ENCODE peak calls at places on chromosome 16, in six cellular contexts. E, W, L, M, X and C are unnamed samples.
A peak's percentile ranks its signal among the peaks of the same experiment; 100 is the strongest.

GRCh38 chr16:68450741-68451140 is 2.4 kb upstream of the SMPD3 start:
- DNase-seq in E (no peak), W (no peak), L (no peak), M (no peak), X (no peak), C (no peak)

GRCh38 chr16:85894266-85894665 is 4.7 kb upstream of the IRF8 start:
- DNase-seq in E (no peak), W (peak; percentile 71), L (no peak), M (no peak), X (no peak), C (peak; percentile 46)

GRCh38 chr16:66133641-66134402 is 232.7 kb upstream of the CDH5 start:
- DNase-seq in E (peak; percentile 72), W (no peak), L (no peak), M (peak; percentile 46), X (no peak), C (no peak)

GRCh38 chr16:56749806-56750491 is 20.0 kb downstream of the NUP93 start:
- DNase-seq in E (no peak), W (no peak), L (no peak), M (no peak), X (no peak), C (no peak)

GRCh38 chr16:12092347-12092882 is 115.9 kb downstream of the SNX29 start:
- DNase-seq in E (peak; percentile 95), W (no peak), L (no peak), M (peak; percentile 91), X (no peak), C (peak; percentile 15)

GRCh38 chr16:30112197-30113030 is 923 bp downstream of the GDPD3 start:
- DNase-seq in E (peak; percentile 42), W (peak; percentile 86), L (no peak), M (peak; percentile 41), X (peak; percentile 94), C (peak; percentile 84)

GRCh38 chr16:85436636-85437160 is 176.4 kb upstream of the GSE1 start:
- DNase-seq in E (no peak), W (peak; percentile 88), L (no peak), M (no peak), X (peak; percentile 82), C (no peak)

GRCh38 chr16:12229759-12230594 is 253.4 kb downstream of the SNX29 start:
- DNase-seq in E (peak; percentile 71), W (no peak), L (no peak), M (peak; percentile 66), X (no peak), C (peak; percentile 38)

GRCh38 chr16:12027091-12027490 is 50.6 kb downstream of the SNX29 start:
- DNase-seq in E (no peak), W (peak; percentile 64), L (no peak), M (no peak), X (no peak), C (no peak)

GRCh38 chr16:65336169-65336568 is 214.3 kb upstream of the CDH11 start:
- DNase-seq in E (peak; percentile 77), W (no peak), L (no peak), M (no peak), X (no peak), C (peak; percentile 34)

GRCh38 chr16:17585449-17586080 is 114.8 kb upstream of the XYLT1 start:
- DNase-seq in E (no peak), W (no peak), L (no peak), M (no peak), X (no peak), C (no peak)

GRCh38 chr16:309476-309875 is 26.5 kb downstream of the PDIA2 start:
- DNase-seq in E (no peak), W (no peak), L (no peak), M (no peak), X (no peak), C (no peak)

GRCh38 chr16:85635545-85636140 is 22.5 kb downstream of the GSE1 start:
- DNase-seq in E (no peak), W (no peak), L (no peak), M (no peak), X (no peak), C (no peak)

GRCh38 chr16:56481468-56482112 is 30.2 kb downstream of the OGFOD1 start:
- DNase-seq in E (peak; percentile 40), W (no peak), L (no peak), M (no peak), X (no peak), C (no peak)

GRCh38 chr16:13779676-13780075 is 140.3 kb upstream of the ERCC4 start:
- DNase-seq in E (no peak), W (no peak), L (no peak), M (no peak), X (no peak), C (no peak)

GRCh38 chr16:12349950-12350842 is 373.7 kb downstream of the SNX29 start:
- DNase-seq in E (no peak), W (no peak), L (no peak), M (no peak), X (no peak), C (no peak)

GRCh38 chr16:47787695-47788094 is 326.6 kb downstream of the PHKB start:
- DNase-seq in E (peak; percentile 22), W (no peak), L (peak; percentile 39), M (peak; percentile 27), X (no peak), C (peak; percentile 5)

GRCh38 chr16:58035356-58036170 is 10.0 kb downstream of the MMP15 start:
- DNase-seq in E (no peak), W (no peak), L (no peak), M (no peak), X (no peak), C (no peak)

GRCh38 chr16:49048557-49048956 is 233.1 kb downstream of the CBLN1 start:
- DNase-seq in E (peak; percentile 1), W (no peak), L (no peak), M (no peak), X (no peak), C (no peak)

GRCh38 chr16:21277045-21277926 is 804 bp downstream of the CRYM start:
- DNase-seq in E (no peak), W (no peak), L (no peak), M (no peak), X (peak; percentile 40), C (no peak)

GRCh38 chr16:28985206-28985605 is 354 bp downstream of the LAT start:
- DNase-seq in E (no peak), W (no peak), L (no peak), M (no peak), X (no peak), C (no peak)

DNA sequence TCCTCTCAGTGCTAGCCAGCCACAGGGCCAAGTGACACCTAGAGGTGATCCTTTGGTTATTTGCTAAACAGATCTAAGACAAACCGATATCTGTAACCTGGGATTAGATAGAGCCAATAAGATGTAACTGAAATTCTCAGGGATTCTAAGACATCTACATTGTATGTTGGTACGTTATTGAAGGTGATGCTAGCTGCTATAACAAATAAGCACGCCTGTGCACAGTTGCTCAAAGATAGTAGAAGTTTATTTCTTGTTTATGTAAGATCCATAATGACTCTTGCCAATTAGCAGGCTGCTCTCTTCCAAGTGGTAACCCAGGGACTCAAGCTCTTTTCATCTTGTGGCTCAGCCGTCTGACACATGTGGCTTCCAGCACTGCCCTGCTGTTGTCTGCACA is 370.3 kb downstream of the WWOX start:
- DNase-seq in E (no peak), W (no peak), L (no peak), M (no peak), X (no peak), C (no peak)
- H2AFZ ChIP-seq in E (no peak overlapping the region), W (no peak overlapping the region), L (no peak overlapping the region), M (no peak overlapping the region), X (no peak overlapping the region), C (no peak overlapping the region)

GRCh38 chr16:19694989-19695388 is 23.0 kb downstream of the KNOP1 start:
- DNase-seq in E (no peak), W (no peak), L (no peak), M (peak; percentile 35), X (no peak), C (no peak)

GRCh38 chr16:19698480-19699465 is 19.3 kb downstream of the KNOP1 start:
- DNase-seq in E (peak; percentile 20), W (no peak), L (no peak), M (no peak), X (no peak), C (no peak)

GRCh38 chr16:19697756-19698318 is 20.2 kb downstream of the KNOP1 start:
- DNase-seq in E (no peak), W (no peak), L (no peak), M (no peak), X (no peak), C (no peak)

GRCh38 chr16:19696961-19697360 is 21.1 kb downstream of the KNOP1 start:
- DNase-seq in E (no peak), W (no peak), L (no peak), M (no peak), X (no peak), C (no peak)

DNA sequence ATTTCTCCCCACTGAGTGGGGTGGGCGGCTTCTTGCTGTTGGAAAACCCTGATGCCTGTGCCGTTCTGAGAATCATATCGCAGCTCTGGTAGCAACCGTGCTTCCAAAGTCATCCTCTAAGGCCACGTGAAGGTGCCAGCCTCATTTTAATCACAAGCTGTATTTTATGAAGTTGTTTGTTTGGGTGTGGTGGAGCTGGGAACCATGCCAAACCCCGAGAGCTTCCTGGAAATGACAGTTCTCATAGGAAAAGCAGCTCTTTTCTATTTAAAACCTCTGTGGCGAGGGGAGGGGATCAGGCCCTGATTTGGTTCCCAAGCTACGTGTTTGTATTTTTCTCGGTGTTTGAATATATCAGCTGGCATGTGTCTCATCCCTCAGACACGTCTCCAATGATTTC is 21.7 kb downstream of the KNOP1 start:
- DNase-seq in E (peak; percentile 88), W (no peak), L (no peak), M (peak; percentile 95), X (no peak), C (no peak)
- H3K9ac ChIP-seq in E (no peak overlapping the region), W (no peak overlapping the region), L (no peak overlapping the region), M (peak overlapping the region; percentile 78), X (no peak overlapping the region), C (no peak overlapping the region)

DNA sequence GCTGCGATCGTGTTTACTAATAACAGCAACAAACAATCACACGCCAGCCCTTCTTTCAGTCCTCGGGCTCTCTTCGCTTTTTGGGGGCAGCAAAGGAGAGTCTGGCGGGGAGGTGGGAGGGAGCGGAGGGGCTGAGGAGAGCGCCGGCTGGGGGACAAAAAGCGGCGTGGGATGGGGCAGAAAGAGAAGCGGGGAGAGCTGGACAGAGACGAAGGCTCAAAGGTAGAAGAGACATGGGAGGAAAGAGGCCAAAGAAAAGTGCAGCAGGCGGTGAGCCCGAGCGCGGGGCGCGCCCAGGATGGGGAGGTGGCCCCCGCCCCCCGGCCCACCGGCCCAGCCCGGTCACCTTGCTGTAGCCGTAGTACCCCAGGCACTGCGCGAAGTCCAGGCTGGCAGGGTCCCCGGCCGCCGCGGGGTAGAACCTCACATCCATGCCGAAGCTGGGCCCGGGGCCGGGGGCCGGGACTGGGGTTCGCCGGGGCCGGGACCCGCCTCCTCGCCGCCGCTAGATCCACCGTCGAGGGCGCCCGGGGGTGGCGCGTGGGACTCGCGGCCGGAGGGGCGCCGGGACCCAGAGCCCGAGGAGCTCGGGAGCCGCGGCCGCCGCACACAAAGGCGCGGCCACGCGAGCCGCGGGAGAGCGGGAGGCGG is 527 bp downstream of the TOX3 start:
- DNase-seq in E (no peak), W (peak; percentile 46), L (no peak), M (no peak), X (peak; percentile 60), C (no peak)
- H4K8ac ChIP-seq in E (no peak overlapping the region), W (no peak overlapping the region), L (peak overlapping the region; percentile 25), M (no peak overlapping the region), X (peak overlapping the region; percentile 54), C (no peak overlapping the region)

DNA sequence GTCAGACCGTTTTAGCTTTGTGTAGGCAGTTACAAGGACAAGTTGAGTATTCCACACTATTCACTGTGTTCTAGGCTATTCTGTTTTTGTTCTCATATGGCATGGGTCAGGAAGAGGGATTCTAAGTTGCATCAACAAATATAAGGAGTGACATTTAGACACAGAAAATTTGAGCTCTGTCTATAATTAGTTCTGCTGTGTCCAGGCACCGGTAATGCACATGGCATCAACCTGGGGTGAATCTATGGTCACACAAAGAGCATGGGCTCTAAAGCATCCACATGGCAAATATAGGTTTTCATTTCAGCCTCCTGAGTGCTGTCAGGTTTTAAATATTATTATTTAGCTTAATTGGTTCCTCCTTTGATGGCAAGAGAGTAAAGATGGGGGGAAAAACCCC is 130.4 kb upstream of the PMFBP1 start:
- DNase-seq in E (no peak), W (no peak), L (no peak), M (no peak), X (no peak), C (no peak)
- H2AFZ ChIP-seq in E (no peak overlapping the region), W (no peak overlapping the region), L (no peak overlapping the region), M (no peak overlapping the region), X (no peak overlapping the region), C (no peak overlapping the region)